ENCODE peak calls at places on chromosomes 13 and 19, in seven cellular contexts. S is uterus, N is left lung, C is small intestine, L is brain microvascular endothelial cell, T is colonic mucosa, Q is BE2C. B is an unnamed sample. For H3K27me3, the result is how much of the 10 kb centered on the place peaks cover.

GRCh38 chr13:47672982-47673670 is 327.9 kb downstream of the SUCLA2 start:
- DNase-seq in C (no peak), L (peak), T (no peak), S (no peak), N (no peak), Q (no peak), B (no peak)

GRCh38 chr13:40874138-40874776 is 84.8 kb downstream of the SLC25A15 start:
- DNase-seq in T (no peak), S (no peak), C (no peak), L (no peak), Q (no peak), N (no peak), B (no peak)

GRCh38 chr19:5403968-5404640 is 51.1 kb upstream of the ZNRF4 start:
- DNase-seq in L (peak), Q (peak), S (peak), C (peak), T (peak), N (peak), B (peak)

GRCh38 chr13:49528161-49528560 is 32.4 kb downstream of the PHF11 start:
- DNase-seq in T (no peak), S (no peak), Q (no peak), C (no peak), N (no peak), L (no peak), B (no peak)

GRCh38 chr13:47085346-47085745 is 188.5 kb upstream of the HTR2A start:
- DNase-seq in T (no peak), S (no peak), C (no peak), L (no peak), N (no peak), Q (no peak), B (no peak)

GRCh38 chr19:27746691-27747380 is 1466.1 kb downstream of the UQCRFS1 start:
- DNase-seq in N (no peak), S (peak), L (peak), T (peak), Q (peak), C (no peak), B (peak)

GRCh38 chr19:18156841-18157464 is 4.0 kb downstream of the PIK3R2 start:
- DNase-seq in Q (peak), N (peak), C (peak), L (peak), T (peak), S (peak), B (peak)

GRCh38 chr19:31018951-31019350 is 330.3 kb downstream of the TSHZ3 start:
- DNase-seq in T (no peak), C (no peak), L (no peak), N (no peak), S (no peak), Q (no peak), B (peak)

GRCh38 chr19:29277107-29277506 is 64.2 kb upstream of the UQCRFS1 start:
- DNase-seq in N (no peak), S (no peak), C (peak), T (no peak), Q (no peak), L (no peak), B (peak)

GRCh38 chr13:59120297-59120843 is 1043.4 kb downstream of the DIAPH3 start:
- DNase-seq in N (no peak), L (no peak), T (no peak), Q (no peak), S (no peak), C (no peak), B (no peak)

GRCh38 chr19:43675269-43675879 is 5.4 kb upstream of the PLAUR start:
- DNase-seq in S (no peak), L (peak), C (peak), N (peak), Q (no peak), T (peak), B (no peak)

GRCh38 chr19:54938906-54939305 is 8.4 kb downstream of the NLRP7 start:
- DNase-seq in Q (no peak), T (no peak), S (no peak), C (no peak), L (no peak), N (no peak), B (no peak)

GRCh38 chr13:44899967-44900366 is 89.3 kb downstream of the NUFIP1 start:
- DNase-seq in T (no peak), C (peak), Q (no peak), L (no peak), S (no peak), N (no peak), B (peak)

GRCh38 chr19:6668696-6669095 is 1.3 kb downstream of the TNFSF14 start:
- DNase-seq in C (no peak), T (no peak), S (no peak), L (no peak), N (no peak), Q (no peak), B (no peak)

GRCh38 chr13:51729853-51730553 is 74.0 kb downstream of the DHRS12 start:
- DNase-seq in C (peak), N (no peak), Q (no peak), T (no peak), L (peak), S (peak), B (peak)

GRCh38 chr13:90826688-90827087 is 520.8 kb upstream of the MIR17HG start:
- DNase-seq in C (no peak), T (no peak), S (no peak), Q (no peak), L (no peak), N (no peak), B (no peak)

GRCh38 chr19:10454267-10454666 is 33.9 kb downstream of the PDE4A start:
- DNase-seq in Q (peak), C (no peak), S (no peak), T (no peak), N (no peak), L (no peak), B (peak)

GRCh38 chr19:7415163-7415856 is 66.6 kb downstream of the ARHGEF18 start:
- DNase-seq in S (no peak), T (peak), Q (no peak), L (peak), N (peak), C (no peak), B (peak)

GRCh38 chr13:97224544-97225324 is 2.6 kb downstream of the MBNL2 start:
- DNase-seq in L (peak), N (no peak), Q (no peak), C (peak), T (peak), S (no peak), B (no peak)

GRCh38 chr19:10820173-10820572 is 15.8 kb downstream of the TMED1 start:
- DNase-seq in C (no peak), S (no peak), Q (no peak), T (no peak), L (no peak), N (no peak), B (no peak)

GRCh38 chr19:35247526-35248309 is 1.1 kb upstream of the LSR start:
- DNase-seq in S (no peak), Q (no peak), T (peak), C (peak), N (peak), L (no peak), B (no peak)

GRCh38 chr19:38850976-38851621 is 1.3 kb upstream of the HNRNPL start:
- DNase-seq in N (peak), S (peak), Q (no peak), C (no peak), T (peak), L (no peak), B (peak)

GRCh38 chr19:2719910-2720776 is 1.0 kb downstream of the DIRAS1 start:
- DNase-seq in N (no peak), Q (no peak), S (no peak), C (no peak), L (peak), T (no peak), B (no peak)

GRCh38 chr13:30906411-30906990 is 430 bp downstream of the MEDAG start:
- DNase-seq in C (no peak), N (no peak), S (peak), L (no peak), T (no peak), Q (no peak), B (no peak)

GRCh38 chr19:2014731-2015610 is 543 bp downstream of the BTBD2 start:
- DNase-seq in Q (peak), N (no peak), S (peak), L (no peak), C (no peak), T (no peak), B (peak)

GRCh38 chr19:55493650-55494171 is 5.5 kb downstream of the SSC5D start:
- DNase-seq in L (no peak), N (no peak), T (no peak), S (no peak), C (no peak), Q (no peak), B (no peak)

GRCh38 chr19:5667751-5668271 is 12.5 kb downstream of the MICOS13 start:
- DNase-seq in L (no peak), Q (no peak), N (no peak), C (no peak), T (no peak), S (no peak), B (no peak)

GRCh38 chr19:2803486-2804155 is 16.0 kb upstream of the ZNF554 start:
- DNase-seq in N (no peak), L (no peak), S (no peak), C (no peak), T (no peak), Q (no peak), B (no peak)

GRCh38 chr13:113959198-113959597 is 14.7 kb downstream of the C13orf46 start:
- DNase-seq in T (no peak), S (no peak), C (no peak), Q (no peak), L (no peak), N (no peak), B (no peak)

GRCh38 chr19:29255912-29256311 is 43.0 kb upstream of the UQCRFS1 start:
- DNase-seq in C (no peak), Q (no peak), T (no peak), N (no peak), L (no peak), S (no peak), B (no peak)

GRCh38 chr19:56837892-56838679 is 2.4 kb downstream of the PEG3 start:
- DNase-seq in S (peak), T (peak), Q (peak), L (peak), C (no peak), N (peak), B (peak)

GRCh38 chr13:109595466-109595865 is 190.9 kb downstream of the IRS2 start:
- DNase-seq in L (no peak), T (no peak), S (no peak), Q (no peak), C (no peak), N (no peak), B (no peak)

GRCh38 chr19:39590265-39590664 is 12.1 kb upstream of the LGALS13 start:
- DNase-seq in Q (no peak), N (no peak), T (no peak), S (no peak), L (peak), C (no peak), B (peak)

GRCh38 chr13:83895994-83896580 is 13.8 kb upstream of the SLITRK1 start:
- DNase-seq in C (no peak), T (no peak), S (no peak), N (no peak), L (peak), Q (no peak), B (peak)
- H3K4me3 ChIP-seq in C (no peak), T (no peak), S (no peak), N (no peak), L (no peak), Q (no peak), B (no peak)

GRCh38 chr19:40684280-40684679 is 6.2 kb downstream of the NUMBL start:
- DNase-seq in C (no peak), L (no peak), N (no peak), T (no peak), Q (no peak), S (no peak), B (no peak)

GRCh38 chr19:40685563-40685962 is 4.9 kb downstream of the NUMBL start:
- DNase-seq in T (no peak), Q (no peak), C (peak), N (no peak), L (no peak), S (no peak), B (no peak)

GRCh38 chr19:40685016-40685526 is 5.4 kb downstream of the NUMBL start:
- DNase-seq in Q (no peak), L (no peak), T (no peak), S (no peak), N (no peak), C (no peak), B (no peak)

GRCh38 chr19:40682431-40682964 is 8.0 kb downstream of the NUMBL start:
- DNase-seq in N (no peak), Q (no peak), C (no peak), L (no peak), S (no peak), T (no peak), B (no peak)

DNA sequence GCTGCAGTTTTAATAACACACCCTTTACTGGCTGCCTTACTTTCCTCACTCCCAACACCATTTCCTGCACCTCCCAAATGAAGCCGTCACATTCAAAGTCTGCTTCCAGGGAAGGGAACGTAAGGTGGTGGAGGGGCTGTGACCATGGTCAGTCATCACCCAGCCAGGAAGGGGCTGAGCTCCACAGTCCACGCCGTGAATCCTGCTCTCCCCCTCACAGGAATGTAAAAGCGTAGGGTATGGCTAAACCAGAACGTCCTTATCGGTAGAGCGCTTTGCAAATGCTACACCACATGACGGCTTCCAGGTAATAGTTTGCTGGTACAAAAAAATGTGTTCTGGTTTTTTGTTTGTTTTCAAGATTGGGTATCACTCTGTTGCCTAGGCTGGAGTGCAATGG is 7.0 kb downstream of the NUMBL start:
- DNase-seq in T (no peak), C (no peak), L (no peak), N (no peak), S (no peak), Q (no peak), B (no peak)
- H3K27me3 ChIP-seq in T (under half), C (under half), L (under half), N (under half), S (under half), Q (under half), B (under half)

DNA sequence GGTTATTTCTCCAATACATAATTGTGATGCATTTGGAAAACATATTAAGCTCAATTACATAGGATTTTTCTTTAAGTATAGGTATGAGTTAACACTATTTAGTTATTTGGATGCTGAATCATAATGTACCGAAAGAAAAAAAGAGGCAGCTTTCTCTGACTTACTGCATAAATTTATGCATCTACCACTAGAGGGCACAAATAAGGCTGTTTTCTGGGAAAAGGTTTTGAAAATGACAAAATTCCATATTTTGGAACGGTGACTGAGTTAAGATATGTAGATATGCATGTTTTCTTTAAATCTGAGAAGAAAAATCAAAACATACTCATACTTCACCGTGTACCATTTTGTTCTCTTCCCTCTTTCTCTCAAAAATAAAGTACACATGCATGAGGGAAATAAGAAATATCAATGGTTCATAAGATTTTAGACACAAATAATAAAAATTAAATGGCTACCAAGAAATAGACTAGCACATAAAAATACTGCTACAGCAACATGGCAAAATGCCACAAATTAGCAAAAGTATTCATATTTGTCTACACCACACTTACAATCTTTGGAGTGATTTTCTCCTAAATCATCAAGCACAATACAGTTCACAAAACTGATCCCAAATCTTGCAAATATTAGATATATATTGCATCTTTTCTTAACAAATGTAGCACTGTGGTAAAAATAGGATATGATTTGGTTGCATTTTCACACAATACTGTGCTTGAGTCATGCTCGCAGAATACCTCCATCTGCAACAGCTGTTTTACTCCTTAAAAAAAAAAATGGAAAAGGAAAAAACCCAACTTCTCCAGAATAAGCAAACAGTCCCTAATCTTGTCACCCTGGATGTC is 260.0 kb downstream of the FGF14 start:
- DNase-seq in T (no peak), Q (no peak), C (no peak), S (no peak), N (no peak), L (no peak), B (no peak)
- H3K4me3 ChIP-seq in T (no peak), Q (no peak), C (no peak), S (no peak), N (no peak), L (no peak), B (no peak)

GRCh38 chr19:46112527-46112926 is 12.0 kb downstream of the IGFL3 start:
- DNase-seq in T (no peak), Q (no peak), C (no peak), N (no peak), S (no peak), L (no peak), B (no peak)
- H3K27me3 ChIP-seq in T (under half), Q (under half), C (under half), N (under half), S (under half), L (under half), B (under half)

GRCh38 chr13:20988033-20988908 is 73.1 kb downstream of the LATS2 start:
- DNase-seq in S (no peak), T (no peak), Q (no peak), L (no peak), N (no peak), C (no peak), B (no peak)
- H3K4me3 ChIP-seq in S (no peak), T (no peak), Q (no peak), L (no peak), N (no peak), C (no peak), B (no peak)